ENCODE peak calls at places on chromosome 6, in ten cellular contexts. D is IMR-90; O is kidney epithelial cell; Y is tibial artery; G is keratinocyte; Z is GM12865; E is CD8-positive, alpha-beta T cell; N is heart right ventricle; C is thoracic aorta; R is MM.1S. Q is an unnamed sample.

GRCh38 chr6:20038805-20039204 is 173.5 kb downstream of the MBOAT1 start:
- DNase-seq in Y (no peak), O (peak), R (no peak), D (peak), G (no peak), Z (no peak), N (no peak), E (no peak), C (no peak), Q (no peak)

GRCh38 chr6:5337573-5337972 is 76.3 kb downstream of the FARS2 start:
- DNase-seq in Y (no peak), E (no peak), G (no peak), R (no peak), D (peak), Z (no peak), C (no peak), O (no peak), N (no peak), Q (peak)

GRCh38 chr6:10720229-10720959 is 2.5 kb upstream of the TMEM14C start:
- DNase-seq in G (no peak), Z (no peak), N (peak), C (no peak), R (peak), E (peak), Y (peak), D (peak), O (no peak), Q (no peak)

GRCh38 chr6:7734707-7735383 is 8.9 kb downstream of the BMP6 start:
- DNase-seq in D (no peak), G (no peak), Y (no peak), Z (no peak), R (no peak), E (no peak), O (no peak), C (no peak), N (no peak), Q (no peak)

GRCh38 chr6:7617954-7618764 is 28.2 kb downstream of the SNRNP48 start:
- DNase-seq in Y (peak), N (peak), O (peak), G (peak), R (peak), E (no peak), D (peak), Z (peak), C (no peak), Q (peak)

GRCh38 chr6:23394699-23395098 is 731.3 kb upstream of the NRSN1 start:
- DNase-seq in N (no peak), Y (no peak), C (no peak), Z (no peak), G (no peak), O (no peak), D (peak), R (no peak), E (no peak), Q (no peak)

GRCh38 chr6:12148317-12148801 is 136.2 kb downstream of the HIVEP1 start:
- DNase-seq in N (no peak), D (peak), Z (no peak), C (no peak), E (no peak), O (no peak), R (no peak), G (no peak), Y (no peak), Q (peak)

GRCh38 chr6:162572240-162572639 is 155.3 kb downstream of the PRKN start:
- DNase-seq in Y (no peak), D (no peak), O (no peak), G (no peak), C (no peak), Z (no peak), R (no peak), E (no peak), N (no peak), Q (no peak)

GRCh38 chr6:126040826-126041225 is 54.5 kb downstream of the TRMT11 start:
- DNase-seq in G (no peak), Z (no peak), E (no peak), R (no peak), C (no peak), O (peak), N (no peak), Y (no peak), D (peak), Q (peak)

GRCh38 chr6:165876568-165876967 is 213.5 kb upstream of the PDE10A start:
- DNase-seq in O (no peak), C (no peak), Y (no peak), D (peak), E (no peak), N (peak), R (no peak), Z (no peak), G (no peak), Q (no peak)

GRCh38 chr6:56771189-56771588 is 128.5 kb upstream of the DST start:
- DNase-seq in R (no peak), G (no peak), C (no peak), D (no peak), O (no peak), Z (no peak), Y (no peak), N (no peak), E (no peak), Q (no peak)

GRCh38 chr6:78400076-78400475 is 467.3 kb upstream of the IRAK1BP1 start:
- DNase-seq in O (no peak), D (no peak), E (no peak), Z (no peak), R (no peak), Y (no peak), G (no peak), C (no peak), N (no peak), Q (no peak)

GRCh38 chr6:152295920-152296319 is 341.2 kb downstream of the SYNE1 start:
- DNase-seq in E (no peak), Z (no peak), C (no peak), R (no peak), G (no peak), Y (no peak), D (no peak), N (no peak), O (no peak), Q (no peak)

GRCh38 chr6:36592221-36592655 is 1.9 kb upstream of the SRSF3 start:
- DNase-seq in E (no peak), O (no peak), G (no peak), D (no peak), Y (peak), C (no peak), R (peak), N (no peak), Z (peak), Q (no peak)

GRCh38 chr6:4459032-4459431 is 317.2 kb upstream of the CDYL start:
- DNase-seq in N (no peak), G (peak), D (peak), Y (no peak), O (peak), C (no peak), E (no peak), Z (no peak), R (no peak), Q (no peak)

GRCh38 chr6:64280569-64280968 is 645.0 kb downstream of the PHF3 start:
- DNase-seq in C (no peak), E (no peak), O (no peak), Y (no peak), N (no peak), R (peak), G (no peak), D (peak), Z (peak), Q (no peak)

GRCh38 chr6:17429381-17430061 is 36.1 kb downstream of the CAP2 start:
- DNase-seq in G (no peak), D (peak), O (no peak), Z (no peak), N (no peak), Y (no peak), R (no peak), E (no peak), C (no peak), Q (no peak)

GRCh38 chr6:146543211-146543939 is at the start of gene RAB32:
- DNase-seq in C (peak), R (peak), Z (peak), N (peak), E (no peak), Y (peak), G (no peak), D (peak), O (peak), Q (peak)

GRCh38 chr6:157238346-157238745 is 85.0 kb downstream of the TMEM242 start:
- DNase-seq in N (no peak), Z (no peak), O (no peak), E (no peak), C (no peak), D (no peak), G (no peak), R (no peak), Y (peak), Q (no peak)

GRCh38 chr6:2244261-2245102 is 923 bp downstream of the GMDS start:
- DNase-seq in D (no peak), O (no peak), E (no peak), R (peak), C (no peak), G (no peak), N (no peak), Y (no peak), Z (peak), Q (no peak)

GRCh38 chr6:27176096-27176495 is 71.4 kb upstream of the PRSS16 start:
- DNase-seq in G (no peak), R (no peak), E (no peak), Z (peak), C (no peak), N (no peak), O (no peak), Y (no peak), D (peak), Q (no peak)

GRCh38 chr6:34518669-34519365 is 37.3 kb downstream of the SPDEF start:
- DNase-seq in E (no peak), O (no peak), N (no peak), Z (no peak), R (no peak), Y (no peak), G (no peak), D (no peak), C (no peak), Q (no peak)

GRCh38 chr6:136282906-136283305 is 6.7 kb downstream of the BCLAF1 start:
- DNase-seq in Y (no peak), Z (no peak), G (no peak), R (no peak), O (no peak), E (no peak), D (no peak), C (no peak), N (no peak), Q (no peak)

GRCh38 chr6:152087701-152088100 is 280.2 kb downstream of the ESR1 start:
- DNase-seq in N (no peak), R (no peak), C (no peak), G (no peak), O (no peak), Y (no peak), D (no peak), Z (no peak), E (no peak), Q (no peak)

GRCh38 chr6:107660839-107661238 is 163.3 kb downstream of the SCML4 start:
- DNase-seq in Y (no peak), D (no peak), R (no peak), O (no peak), C (no peak), E (no peak), N (no peak), G (no peak), Z (no peak), Q (no peak)

GRCh38 chr6:41546866-41547798 is 951 bp downstream of the FOXP4 start:
- DNase-seq in E (no peak), G (no peak), Y (no peak), D (peak), C (no peak), N (no peak), R (peak), O (no peak), Z (peak), Q (no peak)

GRCh38 chr6:159943101-159943632 is 25.7 kb upstream of the IGF2R start:
- DNase-seq in G (no peak), E (no peak), N (no peak), Z (no peak), R (no peak), D (peak), O (no peak), C (no peak), Y (peak), Q (no peak)

GRCh38 chr6:114419175-114419574 is 76.4 kb upstream of the HS3ST5 start:
- DNase-seq in D (no peak), E (no peak), R (peak), N (no peak), Z (peak), Y (no peak), O (no peak), C (no peak), G (no peak), Q (no peak)

DNA sequence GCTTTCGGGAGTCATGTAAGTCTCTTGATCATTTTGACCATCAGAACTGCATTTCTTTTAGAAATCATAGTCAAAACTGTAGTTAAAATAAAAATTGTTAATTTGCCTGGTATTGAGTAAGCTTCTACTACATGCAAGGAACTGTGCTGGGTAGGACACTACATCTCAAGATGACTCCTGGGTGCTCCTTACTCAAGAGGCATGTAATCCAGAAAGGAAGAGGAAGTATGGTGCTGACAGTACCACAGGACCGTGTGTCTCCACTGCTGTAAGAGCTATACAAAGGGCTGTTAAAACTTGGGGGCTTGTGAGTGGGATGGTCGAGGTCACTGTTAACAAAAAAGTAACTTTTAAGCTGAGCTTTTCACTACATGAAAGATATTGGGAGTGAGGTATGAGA is 508.3 kb upstream of the SOX4 start:
- DNase-seq in Y (no peak), O (no peak), Z (no peak), C (no peak), N (no peak), E (no peak), D (no peak), R (no peak), G (no peak), Q (no peak)
- TF ChIP-seq CTCF in Y (no peak), O (no peak), Z (no peak), C (no peak), N (no peak), E (no peak), D (no peak), R (no peak), G (no peak), Q (no peak)

GRCh38 chr6:15297895-15298590 is 52.2 kb downstream of the JARID2 start:
- DNase-seq in D (no peak), E (no peak), G (no peak), N (no peak), Y (no peak), Z (no peak), C (no peak), R (no peak), O (no peak), Q (no peak)
- H3K4me3 ChIP-seq in D (no peak), E (no peak), G (no peak), N (no peak), Y (no peak), Z (no peak), C (no peak), R (no peak), O (no peak), Q (no peak)

DNA sequence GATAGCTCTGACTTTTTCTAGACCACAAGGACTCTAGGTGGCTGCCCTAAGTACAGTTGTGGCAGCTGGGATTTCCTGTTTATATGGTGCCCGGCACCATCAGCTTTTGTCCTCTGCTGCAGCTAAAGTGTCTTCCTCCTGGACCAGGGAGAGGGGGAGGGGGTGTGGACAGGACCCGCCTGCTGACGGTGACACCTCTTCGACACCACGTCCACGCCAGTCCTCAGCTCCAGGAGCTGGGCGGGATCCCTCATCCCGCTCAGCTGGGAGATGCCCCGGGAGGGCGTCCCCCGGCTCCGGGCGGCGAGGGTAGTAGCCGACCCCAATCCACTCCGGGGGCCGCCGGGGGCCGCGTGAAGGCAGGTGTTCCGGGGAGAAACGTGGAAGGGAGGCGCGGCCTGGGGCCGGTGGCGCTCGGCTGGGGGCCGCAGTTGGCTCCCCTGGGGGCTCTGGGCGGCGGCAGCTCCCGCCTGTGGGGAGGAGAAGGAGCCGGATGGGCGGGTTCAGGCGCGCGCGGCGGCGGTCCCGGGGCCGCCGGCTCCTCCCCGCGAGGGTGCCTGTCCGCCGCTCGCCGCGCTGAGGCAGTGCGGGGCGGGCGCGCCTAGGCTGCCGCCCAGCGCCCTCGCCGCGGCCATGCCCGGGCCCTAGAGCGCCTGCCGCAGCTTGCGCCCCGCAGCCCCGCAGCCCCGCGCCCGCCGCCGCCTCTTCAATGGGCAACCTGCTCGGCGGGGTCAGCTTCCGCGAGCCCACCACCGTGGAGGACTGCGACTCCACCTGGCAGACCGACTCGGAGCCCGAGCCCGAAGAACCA is at the start of gene OGFRL1:
- DNase-seq in R (peak), D (peak), G (no peak), Z (peak), O (peak), C (peak), Y (peak), N (peak), E (peak), Q (no peak)
- TF ChIP-seq CTCF in R (no peak), D (peak), G (no peak), Z (peak), O (no peak), C (peak), Y (no peak), N (no peak), E (no peak), Q (no peak)

GRCh38 chr6:170459451-170459850 is 93.7 kb downstream of the PSMB1 start:
- DNase-seq in E (no peak), R (peak), N (peak), C (no peak), O (peak), Z (peak), G (no peak), Y (no peak), D (peak), Q (no peak)
- H3K4me3 ChIP-seq in E (no peak), R (no peak), N (peak), C (peak), O (no peak), Z (no peak), G (no peak), Y (no peak), D (peak), Q (no peak)

GRCh38 chr6:148251286-148251685 is 91.4 kb upstream of the SASH1 start:
- DNase-seq in Z (peak), N (no peak), E (no peak), O (no peak), Y (no peak), G (no peak), D (peak), C (no peak), R (no peak), Q (peak)
- TF ChIP-seq CTCF in Z (peak), N (peak), E (no peak), O (peak), Y (peak), G (peak), D (peak), C (peak), R (no peak), Q (peak)

GRCh38 chr6:46490425-46491200 is 636 bp downstream of the RCAN2 start:
- DNase-seq in R (no peak), D (no peak), E (no peak), C (no peak), Y (peak), N (peak), O (no peak), G (no peak), Z (no peak), Q (no peak)
- H3K4me3 ChIP-seq in R (peak), D (peak), E (no peak), C (peak), Y (peak), N (peak), O (peak), G (peak), Z (no peak), Q (peak)